ENCODE peak calls at places on chromosomes 7 and 10, in seven cellular contexts. One of them, this sample, is unnamed.

GRCh38 chr7:107453388-107453787 is 16.5 kb upstream of the GPR22 start:
- DNase-seq in tibial artery: no peak
- DNase-seq in psoas muscle: no peak
- DNase-seq in fibroblast of lung: no peak
- DNase-seq in Caco-2: no peak
- DNase-seq in AG04450: no peak
- DNase-seq in astrocyte of the spinal cord: no peak
- DNase-seq in this sample: no peak

GRCh38 chr10:80081801-80082750 is 3.6 kb downstream of the TMEM254 start:
- DNase-seq in tibial artery: no peak
- DNase-seq in psoas muscle: no peak
- DNase-seq in fibroblast of lung: no peak
- DNase-seq in Caco-2: peak; percentile 79
- DNase-seq in AG04450: no peak
- DNase-seq in astrocyte of the spinal cord: no peak
- DNase-seq in this sample: no peak

GRCh38 chr7:5703572-5704533 is 77.6 kb downstream of the RNF216 start:
- DNase-seq in tibial artery: no peak
- DNase-seq in psoas muscle: no peak
- DNase-seq in fibroblast of lung: peak; percentile 29
- DNase-seq in Caco-2: no peak
- DNase-seq in AG04450: no peak
- DNase-seq in astrocyte of the spinal cord: no peak
- DNase-seq in this sample: no peak

GRCh38 chr7:79282882-79283602 is 170.4 kb downstream of the MAGI2 start:
- DNase-seq in tibial artery: no peak
- DNase-seq in psoas muscle: no peak
- DNase-seq in fibroblast of lung: peak; percentile 87
- DNase-seq in Caco-2: no peak
- DNase-seq in AG04450: peak; percentile 79
- DNase-seq in astrocyte of the spinal cord: peak; percentile 76
- DNase-seq in this sample: no peak

GRCh38 chr10:42973870-42974692 is 102.8 kb upstream of the RET start:
- DNase-seq in tibial artery: no peak
- DNase-seq in psoas muscle: peak; percentile 51
- DNase-seq in fibroblast of lung: no peak
- DNase-seq in Caco-2: peak; percentile 28
- DNase-seq in AG04450: no peak
- DNase-seq in astrocyte of the spinal cord: no peak
- DNase-seq in this sample: peak; percentile 60

GRCh38 chr7:34277016-34277800 is 371.9 kb downstream of the BMPER start:
- DNase-seq in tibial artery: no peak
- DNase-seq in psoas muscle: no peak
- DNase-seq in fibroblast of lung: peak; percentile 81
- DNase-seq in Caco-2: no peak
- DNase-seq in AG04450: no peak
- DNase-seq in astrocyte of the spinal cord: peak; percentile 32
- DNase-seq in this sample: no peak

GRCh38 chr10:24465899-24466615 is 257.1 kb downstream of the KIAA1217 start:
- DNase-seq in tibial artery: no peak
- DNase-seq in psoas muscle: no peak
- DNase-seq in fibroblast of lung: peak; percentile 98
- DNase-seq in Caco-2: peak; percentile 78
- DNase-seq in AG04450: peak; percentile 79
- DNase-seq in astrocyte of the spinal cord: peak; percentile 97
- DNase-seq in this sample: no peak

GRCh38 chr10:110387983-110388681 is 83.4 kb upstream of the SMNDC1 start:
- DNase-seq in tibial artery: no peak
- DNase-seq in psoas muscle: no peak
- DNase-seq in fibroblast of lung: no peak
- DNase-seq in Caco-2: no peak
- DNase-seq in AG04450: no peak
- DNase-seq in astrocyte of the spinal cord: no peak
- DNase-seq in this sample: no peak

GRCh38 chr10:86354761-86355540 is 11.6 kb downstream of the GRID1 start:
- DNase-seq in tibial artery: no peak
- DNase-seq in psoas muscle: peak; percentile 32
- DNase-seq in fibroblast of lung: no peak
- DNase-seq in Caco-2: no peak
- DNase-seq in AG04450: no peak
- DNase-seq in astrocyte of the spinal cord: no peak
- DNase-seq in this sample: no peak

GRCh38 chr10:44971419-44971818 is 7.2 kb downstream of the DEPP1 start:
- DNase-seq in tibial artery: no peak
- DNase-seq in psoas muscle: peak; percentile 52
- DNase-seq in fibroblast of lung: no peak
- DNase-seq in Caco-2: no peak
- DNase-seq in AG04450: no peak
- DNase-seq in astrocyte of the spinal cord: no peak
- DNase-seq in this sample: no peak

GRCh38 chr7:98733036-98733435 is 116.0 kb downstream of the NPTX2 start:
- DNase-seq in tibial artery: no peak
- DNase-seq in psoas muscle: no peak
- DNase-seq in fibroblast of lung: peak; percentile 7
- DNase-seq in Caco-2: peak; percentile 68
- DNase-seq in AG04450: no peak
- DNase-seq in astrocyte of the spinal cord: no peak
- DNase-seq in this sample: no peak

GRCh38 chr7:142425281-142425680 is 167.4 kb upstream of the PRSS58 start:
- DNase-seq in tibial artery: no peak
- DNase-seq in psoas muscle: no peak
- DNase-seq in fibroblast of lung: no peak
- DNase-seq in Caco-2: no peak
- DNase-seq in AG04450: no peak
- DNase-seq in astrocyte of the spinal cord: no peak
- DNase-seq in this sample: no peak

GRCh38 chr10:16597656-16598055 is 76.0 kb upstream of the C1QL3 start:
- DNase-seq in tibial artery: no peak
- DNase-seq in psoas muscle: no peak
- DNase-seq in fibroblast of lung: peak; percentile 79
- DNase-seq in Caco-2: no peak
- DNase-seq in AG04450: no peak
- DNase-seq in astrocyte of the spinal cord: peak; percentile 42
- DNase-seq in this sample: no peak

GRCh38 chr10:66637273-66638036 is 288.4 kb upstream of the LRRTM3 start:
- DNase-seq in tibial artery: no peak
- DNase-seq in psoas muscle: peak; percentile 50
- DNase-seq in fibroblast of lung: peak; percentile 10
- DNase-seq in Caco-2: no peak
- DNase-seq in AG04450: no peak
- DNase-seq in astrocyte of the spinal cord: no peak
- DNase-seq in this sample: no peak

GRCh38 chr7:136470179-136470578 is 398.3 kb upstream of the CHRM2 start:
- DNase-seq in tibial artery: no peak
- DNase-seq in psoas muscle: no peak
- DNase-seq in fibroblast of lung: no peak
- DNase-seq in Caco-2: no peak
- DNase-seq in AG04450: no peak
- DNase-seq in astrocyte of the spinal cord: no peak
- DNase-seq in this sample: no peak

GRCh38 chr10:52757777-52758176 is 14.8 kb downstream of the MBL2 start:
- DNase-seq in tibial artery: no peak
- DNase-seq in psoas muscle: no peak
- DNase-seq in fibroblast of lung: no peak
- DNase-seq in Caco-2: no peak
- DNase-seq in AG04450: no peak
- DNase-seq in astrocyte of the spinal cord: no peak
- DNase-seq in this sample: no peak

DNA sequence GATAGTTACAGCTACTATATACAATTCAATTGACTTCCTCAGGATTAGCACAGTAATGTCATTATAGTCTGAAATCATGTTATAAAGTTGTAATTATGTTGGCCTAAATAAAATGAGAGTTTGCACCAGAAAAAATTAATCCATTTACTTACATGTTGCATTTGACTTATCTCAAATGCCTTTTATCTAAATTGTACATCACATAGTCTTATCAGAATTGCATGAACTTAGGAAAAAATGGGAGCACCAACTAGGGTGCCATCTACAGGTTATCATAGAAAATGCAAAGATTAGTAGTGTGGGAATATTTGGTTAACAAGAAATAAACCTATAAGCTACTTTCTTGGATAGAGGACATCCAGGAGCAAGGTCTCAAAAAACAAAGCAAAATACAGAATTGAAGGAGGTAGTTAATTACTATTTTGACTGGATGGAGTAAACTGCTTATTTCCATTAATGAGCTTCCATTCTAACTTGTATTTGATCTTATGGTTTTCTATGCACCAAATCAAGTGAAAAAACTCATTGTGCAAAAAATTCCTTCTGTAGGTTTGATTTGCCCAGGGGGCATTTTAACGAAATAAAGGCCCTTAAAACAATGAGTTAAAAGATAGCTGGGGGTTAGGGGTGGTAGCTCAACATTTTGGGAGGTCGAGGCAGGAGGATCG is 60.0 kb upstream of the ORC5 start:
- DNase-seq in tibial artery: no peak
- DNase-seq in psoas muscle: no peak
- DNase-seq in fibroblast of lung: peak; percentile 23
- DNase-seq in Caco-2: no peak
- DNase-seq in AG04450: no peak
- DNase-seq in astrocyte of the spinal cord: peak; percentile 27
- DNase-seq in this sample: no peak
- TF ChIP-seq CTCF in tibial artery: peak; percentile 33
- TF ChIP-seq CTCF in psoas muscle: peak; percentile 11
- TF ChIP-seq CTCF in fibroblast of lung: peak; percentile 21
- TF ChIP-seq CTCF in Caco-2: no peak
- TF ChIP-seq CTCF in AG04450: peak; percentile 69
- TF ChIP-seq CTCF in astrocyte of the spinal cord: peak; percentile 60
- TF ChIP-seq CTCF in this sample: peak; percentile 67

GRCh38 chr7:16420649-16421332 is 547 bp downstream of the CRPPA start:
- DNase-seq in tibial artery: peak; percentile 82
- DNase-seq in psoas muscle: peak; percentile 90
- DNase-seq in fibroblast of lung: peak; percentile 86
- DNase-seq in Caco-2: peak; percentile 94
- DNase-seq in AG04450: peak; percentile 63
- DNase-seq in astrocyte of the spinal cord: peak; percentile 89
- DNase-seq in this sample: peak; percentile 81
- TF ChIP-seq CTCF in tibial artery: peak; percentile 30
- TF ChIP-seq CTCF in psoas muscle: peak; percentile 25
- TF ChIP-seq CTCF in fibroblast of lung: peak; percentile 28
- TF ChIP-seq CTCF in Caco-2: peak; percentile 47
- TF ChIP-seq CTCF in AG04450: peak; percentile 41
- TF ChIP-seq CTCF in astrocyte of the spinal cord: peak; percentile 30
- TF ChIP-seq CTCF in this sample: peak; percentile 69

GRCh38 chr7:69018200-69018599 is 580.1 kb upstream of the AUTS2 start:
- DNase-seq in tibial artery: no peak
- DNase-seq in psoas muscle: no peak
- DNase-seq in fibroblast of lung: no peak
- DNase-seq in Caco-2: no peak
- DNase-seq in AG04450: no peak
- DNase-seq in astrocyte of the spinal cord: no peak
- DNase-seq in this sample: no peak
- TF ChIP-seq CTCF in tibial artery: no peak
- TF ChIP-seq CTCF in psoas muscle: no peak
- TF ChIP-seq CTCF in fibroblast of lung: no peak
- TF ChIP-seq CTCF in Caco-2: no peak
- TF ChIP-seq CTCF in AG04450: no peak
- TF ChIP-seq CTCF in astrocyte of the spinal cord: peak; percentile 8
- TF ChIP-seq CTCF in this sample: peak; percentile 51

GRCh38 chr7:100406767-100407166 is 21.7 kb downstream of the ZCWPW1 start:
- DNase-seq in tibial artery: no peak
- DNase-seq in psoas muscle: no peak
- DNase-seq in fibroblast of lung: peak; percentile 83
- DNase-seq in Caco-2: no peak
- DNase-seq in AG04450: no peak
- DNase-seq in astrocyte of the spinal cord: peak; percentile 61
- DNase-seq in this sample: no peak
- TF ChIP-seq CTCF in tibial artery: no peak
- TF ChIP-seq CTCF in psoas muscle: no peak
- TF ChIP-seq CTCF in fibroblast of lung: no peak
- TF ChIP-seq CTCF in Caco-2: no peak
- TF ChIP-seq CTCF in AG04450: no peak
- TF ChIP-seq CTCF in astrocyte of the spinal cord: no peak
- TF ChIP-seq CTCF in this sample: no peak

DNA sequence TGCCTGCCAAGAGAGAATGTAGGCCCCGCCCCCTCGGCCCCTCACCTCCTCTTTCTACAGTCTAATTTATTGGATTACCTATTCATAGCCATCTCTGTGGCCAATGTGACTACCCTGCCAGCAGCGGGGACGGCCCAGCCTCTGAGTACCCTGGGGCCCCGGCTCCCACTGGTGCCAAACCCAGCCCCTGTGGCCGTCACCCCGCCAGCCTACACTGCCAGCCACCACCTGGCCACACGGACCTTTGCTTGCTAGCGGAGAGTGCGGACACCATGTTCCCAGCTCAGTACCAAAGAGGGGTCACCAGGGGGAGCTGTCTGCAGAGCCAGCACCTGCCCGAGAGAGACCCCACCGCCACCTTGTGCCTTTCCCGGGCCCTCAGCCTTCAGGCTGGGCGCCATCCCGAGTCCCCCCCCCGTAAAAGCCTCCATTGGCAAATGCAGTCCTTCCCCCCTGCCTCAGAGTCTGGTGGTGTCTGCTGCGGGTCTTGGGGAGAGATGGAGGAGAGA is 511.1 kb downstream of the ZNF37A start:
- DNase-seq in tibial artery: no peak
- DNase-seq in psoas muscle: peak; percentile 43
- DNase-seq in fibroblast of lung: no peak
- DNase-seq in Caco-2: no peak
- DNase-seq in AG04450: no peak
- DNase-seq in astrocyte of the spinal cord: no peak
- DNase-seq in this sample: no peak
- TF ChIP-seq CTCF in tibial artery: no peak
- TF ChIP-seq CTCF in psoas muscle: no peak
- TF ChIP-seq CTCF in fibroblast of lung: no peak
- TF ChIP-seq CTCF in Caco-2: no peak
- TF ChIP-seq CTCF in AG04450: no peak
- TF ChIP-seq CTCF in astrocyte of the spinal cord: no peak
- TF ChIP-seq CTCF in this sample: no peak

GRCh38 chr7:157875230-157876179 is 538.7 kb downstream of the DNAJB6 start:
- DNase-seq in tibial artery: no peak
- DNase-seq in psoas muscle: peak; percentile 59
- DNase-seq in fibroblast of lung: no peak
- DNase-seq in Caco-2: no peak
- DNase-seq in AG04450: no peak
- DNase-seq in astrocyte of the spinal cord: no peak
- DNase-seq in this sample: no peak

GRCh38 chr7:157873181-157873580 is 536.4 kb downstream of the DNAJB6 start:
- DNase-seq in tibial artery: no peak
- DNase-seq in psoas muscle: no peak
- DNase-seq in fibroblast of lung: no peak
- DNase-seq in Caco-2: no peak
- DNase-seq in AG04450: no peak
- DNase-seq in astrocyte of the spinal cord: no peak
- DNase-seq in this sample: no peak

GRCh38 chr7:157874870-157875229 is 538.0 kb downstream of the DNAJB6 start:
- DNase-seq in tibial artery: no peak
- DNase-seq in psoas muscle: no peak
- DNase-seq in fibroblast of lung: no peak
- DNase-seq in Caco-2: no peak
- DNase-seq in AG04450: no peak
- DNase-seq in astrocyte of the spinal cord: peak; percentile 3
- DNase-seq in this sample: no peak

GRCh38 chr7:157873664-157874063 is 536.9 kb downstream of the DNAJB6 start:
- DNase-seq in tibial artery: no peak
- DNase-seq in psoas muscle: no peak
- DNase-seq in fibroblast of lung: no peak
- DNase-seq in Caco-2: no peak
- DNase-seq in AG04450: no peak
- DNase-seq in astrocyte of the spinal cord: no peak
- DNase-seq in this sample: no peak

GRCh38 chr7:157874208-157874816 is 537.5 kb downstream of the DNAJB6 start:
- DNase-seq in tibial artery: no peak
- DNase-seq in psoas muscle: no peak
- DNase-seq in fibroblast of lung: no peak
- DNase-seq in Caco-2: no peak
- DNase-seq in AG04450: no peak
- DNase-seq in astrocyte of the spinal cord: no peak
- DNase-seq in this sample: no peak
- TF ChIP-seq CTCF in tibial artery: no peak
- TF ChIP-seq CTCF in psoas muscle: no peak
- TF ChIP-seq CTCF in fibroblast of lung: no peak
- TF ChIP-seq CTCF in Caco-2: no peak
- TF ChIP-seq CTCF in AG04450: no peak
- TF ChIP-seq CTCF in astrocyte of the spinal cord: no peak
- TF ChIP-seq CTCF in this sample: no peak

This sample was measured in type B pancreatic cell.